ENCODE peak calls at places on chromosomes 5 and 9, in five cellular contexts. Q is transverse colon, K is aorta, R is stomach, E is SJSA1. Y is an unnamed sample. For H3K4me1, the result is how much of the 10 kb centered on the place peaks cover.

GRCh38 chr5:50663636-50664035 is 2.8 kb upstream of the PARP8 start:
- DNase-seq in K (peak), R (peak), E (no peak), Q (peak), Y (no peak)

GRCh38 chr5:95839658-95840057 is 17.1 kb upstream of the GLRX start:
- DNase-seq in E (no peak), Q (no peak), R (no peak), K (no peak), Y (no peak)

GRCh38 chr9:98333703-98334582 is 78.5 kb upstream of the TBC1D2 start:
- DNase-seq in Q (no peak), K (no peak), R (no peak), E (peak), Y (peak)

GRCh38 chr5:181223041-181223728 is at the start of gene TRIM41:
- DNase-seq in Q (peak), R (peak), K (peak), E (peak), Y (peak)

GRCh38 chr5:39547548-39548154 is 122.9 kb upstream of the DAB2 start:
- DNase-seq in E (no peak), Q (peak), R (no peak), K (no peak), Y (peak)

GRCh38 chr5:54573783-54574485 is 56.4 kb downstream of the SNX18 start:
- DNase-seq in E (peak), K (no peak), Q (no peak), R (no peak), Y (no peak)

GRCh38 chr9:109447329-109448076 is 50.6 kb downstream of the PTPN3 start:
- DNase-seq in R (no peak), K (no peak), E (no peak), Q (no peak), Y (no peak)

GRCh38 chr9:99752710-99753109 is 69.0 kb upstream of the NR4A3 start:
- DNase-seq in K (no peak), Q (no peak), R (no peak), E (no peak), Y (no peak)

GRCh38 chr5:112691758-112692157 is 45.9 kb upstream of the APC start:
- DNase-seq in K (no peak), E (no peak), Q (no peak), R (no peak), Y (no peak)

GRCh38 chr9:130805510-130806387 is 29.3 kb upstream of the ABL1 start:
- DNase-seq in K (no peak), E (no peak), R (no peak), Q (no peak), Y (no peak)

GRCh38 chr5:59360130-59360555 is 533.4 kb downstream of the PDE4D start:
- DNase-seq in R (no peak), Q (no peak), K (no peak), E (no peak), Y (no peak)

GRCh38 chr5:77398896-77399295 is 93.2 kb downstream of the WDR41 start:
- DNase-seq in R (no peak), E (no peak), Q (no peak), K (no peak), Y (peak)

GRCh38 chr9:114782586-114782985 is 23.3 kb downstream of the TNFSF15 start:
- DNase-seq in E (no peak), R (no peak), K (no peak), Q (no peak), Y (no peak)

GRCh38 chr9:107274953-107275422 is 8.1 kb upstream of the RAD23B start:
- DNase-seq in R (no peak), E (peak), K (no peak), Q (no peak), Y (peak)

GRCh38 chr5:62720036-62720441 is 141.4 kb downstream of the LRRC70 start:
- DNase-seq in E (no peak), Q (no peak), R (peak), K (no peak), Y (peak)

GRCh38 chr5:122228728-122229392 is 83.2 kb upstream of the SNCAIP start:
- DNase-seq in K (no peak), R (no peak), E (no peak), Q (no peak), Y (no peak)

GRCh38 chr5:114055810-114056476 is 305.9 kb upstream of the KCNN2 start:
- DNase-seq in K (peak), Q (no peak), E (no peak), R (no peak), Y (peak)

GRCh38 chr5:10295619-10296326 is 11.9 kb downstream of the CMBL start:
- DNase-seq in E (no peak), R (peak), Q (no peak), K (no peak), Y (no peak)

GRCh38 chr5:14873093-14873492 is 1.5 kb upstream of the ANKH start:
- DNase-seq in K (no peak), Q (no peak), E (no peak), R (no peak), Y (no peak)
- H3K4me3 ChIP-seq in K (no peak), Q (peak), E (peak), R (peak), Y (no peak)

GRCh38 chr9:136567651-136568287 is 21.9 kb upstream of the NOTCH1 start:
- DNase-seq in E (peak), R (peak), K (peak), Q (peak), Y (peak)
- H3K4me1 ChIP-seq in E (half or more), R (under half), K (under half), Q (under half), Y (under half)

DNA sequence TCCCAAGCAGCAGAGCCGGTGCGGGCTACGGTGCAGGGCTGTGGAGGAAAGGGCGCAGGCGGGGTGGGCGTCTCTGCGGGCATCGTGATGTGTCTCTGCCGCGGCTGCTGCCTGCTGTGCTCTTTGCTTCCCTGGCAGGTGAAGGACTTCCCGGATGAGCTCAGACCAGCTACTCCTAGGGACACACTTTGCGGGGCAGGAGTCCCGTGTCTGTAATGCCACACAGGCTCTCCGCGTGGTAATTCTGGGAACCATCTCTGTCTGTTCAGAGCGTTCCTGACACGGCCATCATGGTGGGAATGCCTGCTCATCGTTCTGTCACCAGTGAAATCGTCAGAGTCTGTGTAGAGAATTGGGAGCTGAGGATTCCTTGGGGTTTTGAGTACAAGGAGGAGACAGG is 235.5 kb downstream of the FANCC start:
- DNase-seq in K (no peak), R (peak), Q (no peak), E (no peak), Y (no peak)
- H3K4me3 ChIP-seq in K (no peak), R (no peak), Q (no peak), E (no peak), Y (no peak)

GRCh38 chr5:72167257-72167656 is 60.0 kb downstream of the MAP1B start:
- DNase-seq in R (no peak), K (no peak), Q (no peak), E (no peak), Y (no peak)
- H3K4me1 ChIP-seq in R (under half), K (under half), Q (under half), E (under half), Y (under half)

DNA sequence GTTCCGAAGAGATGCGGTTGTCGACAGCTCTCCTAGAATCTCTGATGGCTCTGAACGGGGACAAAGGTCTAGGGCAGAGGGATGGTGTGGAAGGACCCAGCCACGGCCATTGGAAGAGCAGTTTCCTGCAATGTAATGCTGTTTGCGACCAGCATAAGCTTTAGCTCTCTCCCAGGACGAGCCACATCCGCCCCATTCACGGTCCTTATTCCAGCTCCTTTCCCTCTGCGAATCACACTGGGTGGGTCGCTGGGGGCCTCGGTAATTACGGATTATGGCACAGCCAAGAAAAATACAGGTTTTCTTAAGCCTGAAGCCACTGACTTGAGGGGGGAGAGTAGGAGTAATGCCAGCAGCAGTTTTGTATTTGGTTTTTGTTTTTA is 22.7 kb downstream of the ANXA2R start:
- DNase-seq in Q (peak), E (peak), R (no peak), K (peak), Y (peak)
- H3K4me3 ChIP-seq in Q (peak), E (peak), R (peak), K (peak), Y (peak)

GRCh38 chr5:132433141-132433540 is 57.4 kb downstream of the IRF1 start:
- DNase-seq in R (no peak), K (no peak), E (peak), Q (peak), Y (no peak)
- H3K4me1 ChIP-seq in R (half or more), K (under half), E (half or more), Q (half or more), Y (under half)